ENCODE peak calls at places on chromosomes 1 and 21, in ten cellular contexts. One of them, this sample, is unnamed.

GRCh38 chr1:157132602-157133167 is 5.5 kb downstream of the ETV3 start:
- DNase-seq in activated T-cell treated with anti-CD3 and anti-CD28 coated beads, Interleukin-2, amount 50 U/mL, for 1 hour: no peak
- DNase-seq in NCI-H1092: no peak
- DNase-seq in left ventricle myocardium inferior: no peak
- DNase-seq in NCI-H1105 treated with DMSO at 0.1 percent for 48 hours: no peak
- DNase-seq in memory B cell: no peak
- DNase-seq in HT-29: no peak
- DNase-seq in iris pigment epithelial cell: no peak
- DNase-seq in stimulated activated CD8-positive, alpha-beta memory T cell treated with anti-CD3 and anti-CD28 coated beads, Interleukin-7, amount 100 ng/mL, for 24 hours: no peak
- DNase-seq in IMR-90: no peak
- DNase-seq in this sample: no peak

GRCh38 chr1:103247517-103247916 is 139.2 kb upstream of the COL11A1 start:
- DNase-seq in iris pigment epithelial cell: no peak
- DNase-seq in left ventricle myocardium inferior: no peak
- DNase-seq in NCI-H1105 treated with DMSO at 0.1 percent for 48 hours: no peak
- DNase-seq in activated T-cell treated with anti-CD3 and anti-CD28 coated beads, Interleukin-2, amount 50 U/mL, for 1 hour: no peak
- DNase-seq in HT-29: no peak
- DNase-seq in stimulated activated CD8-positive, alpha-beta memory T cell treated with anti-CD3 and anti-CD28 coated beads, Interleukin-7, amount 100 ng/mL, for 24 hours: no peak
- DNase-seq in NCI-H1092: no peak
- DNase-seq in memory B cell: no peak
- DNase-seq in IMR-90: no peak
- DNase-seq in this sample: no peak

GRCh38 chr1:193211539-193211938 is 25.1 kb upstream of the B3GALT2 start:
- DNase-seq in IMR-90: peak
- DNase-seq in NCI-H1105 treated with DMSO at 0.1 percent for 48 hours: no peak
- DNase-seq in stimulated activated CD8-positive, alpha-beta memory T cell treated with anti-CD3 and anti-CD28 coated beads, Interleukin-7, amount 100 ng/mL, for 24 hours: no peak
- DNase-seq in left ventricle myocardium inferior: no peak
- DNase-seq in iris pigment epithelial cell: peak
- DNase-seq in memory B cell: no peak
- DNase-seq in HT-29: peak
- DNase-seq in NCI-H1092: no peak
- DNase-seq in activated T-cell treated with anti-CD3 and anti-CD28 coated beads, Interleukin-2, amount 50 U/mL, for 1 hour: no peak
- DNase-seq in this sample: no peak

GRCh38 chr21:37202221-37202805 is 64.8 kb downstream of the VPS26C start:
- DNase-seq in activated T-cell treated with anti-CD3 and anti-CD28 coated beads, Interleukin-2, amount 50 U/mL, for 1 hour: no peak
- DNase-seq in IMR-90: no peak
- DNase-seq in left ventricle myocardium inferior: no peak
- DNase-seq in memory B cell: no peak
- DNase-seq in stimulated activated CD8-positive, alpha-beta memory T cell treated with anti-CD3 and anti-CD28 coated beads, Interleukin-7, amount 100 ng/mL, for 24 hours: no peak
- DNase-seq in HT-29: no peak
- DNase-seq in NCI-H1092: no peak
- DNase-seq in NCI-H1105 treated with DMSO at 0.1 percent for 48 hours: no peak
- DNase-seq in iris pigment epithelial cell: no peak
- DNase-seq in this sample: no peak

GRCh38 chr1:7783178-7783711 is 846 bp upstream of the PER3 start:
- DNase-seq in left ventricle myocardium inferior: peak
- DNase-seq in activated T-cell treated with anti-CD3 and anti-CD28 coated beads, Interleukin-2, amount 50 U/mL, for 1 hour: no peak
- DNase-seq in iris pigment epithelial cell: peak
- DNase-seq in stimulated activated CD8-positive, alpha-beta memory T cell treated with anti-CD3 and anti-CD28 coated beads, Interleukin-7, amount 100 ng/mL, for 24 hours: no peak
- DNase-seq in NCI-H1105 treated with DMSO at 0.1 percent for 48 hours: peak
- DNase-seq in IMR-90: peak
- DNase-seq in NCI-H1092: peak
- DNase-seq in HT-29: peak
- DNase-seq in memory B cell: peak
- DNase-seq in this sample: peak

GRCh38 chr1:241701483-241702290 is 49.6 kb downstream of the WDR64 start:
- DNase-seq in left ventricle myocardium inferior: no peak
- DNase-seq in activated T-cell treated with anti-CD3 and anti-CD28 coated beads, Interleukin-2, amount 50 U/mL, for 1 hour: no peak
- DNase-seq in iris pigment epithelial cell: peak
- DNase-seq in stimulated activated CD8-positive, alpha-beta memory T cell treated with anti-CD3 and anti-CD28 coated beads, Interleukin-7, amount 100 ng/mL, for 24 hours: no peak
- DNase-seq in NCI-H1105 treated with DMSO at 0.1 percent for 48 hours: peak
- DNase-seq in HT-29: no peak
- DNase-seq in NCI-H1092: no peak
- DNase-seq in memory B cell: no peak
- DNase-seq in IMR-90: no peak
- DNase-seq in this sample: no peak

GRCh38 chr1:168454211-168454815 is 89.5 kb downstream of the XCL2 start:
- DNase-seq in iris pigment epithelial cell: no peak
- DNase-seq in NCI-H1092: no peak
- DNase-seq in stimulated activated CD8-positive, alpha-beta memory T cell treated with anti-CD3 and anti-CD28 coated beads, Interleukin-7, amount 100 ng/mL, for 24 hours: no peak
- DNase-seq in HT-29: no peak
- DNase-seq in activated T-cell treated with anti-CD3 and anti-CD28 coated beads, Interleukin-2, amount 50 U/mL, for 1 hour: no peak
- DNase-seq in left ventricle myocardium inferior: no peak
- DNase-seq in IMR-90: peak
- DNase-seq in memory B cell: no peak
- DNase-seq in NCI-H1105 treated with DMSO at 0.1 percent for 48 hours: no peak
- DNase-seq in this sample: no peak

GRCh38 chr1:171226757-171227370 is 21.4 kb upstream of the FMO1 start:
- DNase-seq in NCI-H1105 treated with DMSO at 0.1 percent for 48 hours: peak
- DNase-seq in iris pigment epithelial cell: peak
- DNase-seq in memory B cell: no peak
- DNase-seq in NCI-H1092: peak
- DNase-seq in IMR-90: peak
- DNase-seq in stimulated activated CD8-positive, alpha-beta memory T cell treated with anti-CD3 and anti-CD28 coated beads, Interleukin-7, amount 100 ng/mL, for 24 hours: no peak
- DNase-seq in HT-29: peak
- DNase-seq in left ventricle myocardium inferior: no peak
- DNase-seq in activated T-cell treated with anti-CD3 and anti-CD28 coated beads, Interleukin-2, amount 50 U/mL, for 1 hour: no peak
- DNase-seq in this sample: peak

GRCh38 chr1:101833312-101833711 is 163.4 kb downstream of the OLFM3 start:
- DNase-seq in left ventricle myocardium inferior: no peak
- DNase-seq in HT-29: no peak
- DNase-seq in stimulated activated CD8-positive, alpha-beta memory T cell treated with anti-CD3 and anti-CD28 coated beads, Interleukin-7, amount 100 ng/mL, for 24 hours: no peak
- DNase-seq in IMR-90: no peak
- DNase-seq in NCI-H1105 treated with DMSO at 0.1 percent for 48 hours: no peak
- DNase-seq in activated T-cell treated with anti-CD3 and anti-CD28 coated beads, Interleukin-2, amount 50 U/mL, for 1 hour: no peak
- DNase-seq in memory B cell: no peak
- DNase-seq in NCI-H1092: no peak
- DNase-seq in iris pigment epithelial cell: no peak
- DNase-seq in this sample: no peak

GRCh38 chr1:224435318-224435763 is 744 bp upstream of the WDR26 start:
- DNase-seq in memory B cell: no peak
- DNase-seq in NCI-H1105 treated with DMSO at 0.1 percent for 48 hours: no peak
- DNase-seq in stimulated activated CD8-positive, alpha-beta memory T cell treated with anti-CD3 and anti-CD28 coated beads, Interleukin-7, amount 100 ng/mL, for 24 hours: no peak
- DNase-seq in HT-29: peak
- DNase-seq in iris pigment epithelial cell: peak
- DNase-seq in activated T-cell treated with anti-CD3 and anti-CD28 coated beads, Interleukin-2, amount 50 U/mL, for 1 hour: no peak
- DNase-seq in IMR-90: peak
- DNase-seq in NCI-H1092: no peak
- DNase-seq in left ventricle myocardium inferior: no peak
- DNase-seq in this sample: no peak

This sample was measured in T-helper 1 cell.